ENCODE peak calls at places on chromosomes 3 and 15, in seven cellular contexts. Y, Z, E, N, S, L and C are unnamed samples.

GRCh38 chr3:152817400-152817799 is 17.5 kb upstream of the P2RY1 start:
- DNase-seq in Y (no peak), Z (no peak), E (no peak), N (no peak), S (no peak), L (no peak), C (no peak)

GRCh38 chr3:143152043-143152442 is 32.5 kb downstream of the CHST2 start:
- DNase-seq in Y (no peak), Z (no peak), E (no peak), N (no peak), S (no peak), L (no peak), C (no peak)

GRCh38 chr3:41888368-41889076 is 73.4 kb downstream of the ULK4 start:
- DNase-seq in Y (no peak), Z (no peak), E (no peak), N (no peak), S (no peak), L (no peak), C (no peak)

GRCh38 chr15:73822998-73823397 is 50.4 kb upstream of the TBC1D21 start:
- DNase-seq in Y (peak), Z (no peak), E (no peak), N (no peak), S (no peak), L (no peak), C (no peak)

GRCh38 chr3:15108082-15108545 is 9.2 kb upstream of the RBSN start:
- DNase-seq in Y (peak), Z (no peak), E (peak), N (peak), S (no peak), L (peak), C (no peak)

GRCh38 chr15:83200162-83200561 is 7.5 kb downstream of the HDGFL3 start:
- DNase-seq in Y (peak), Z (no peak), E (no peak), N (no peak), S (no peak), L (no peak), C (no peak)

GRCh38 chr3:126977821-126978220 is 5.1 kb upstream of the PLXNA1 start:
- DNase-seq in Y (no peak), Z (no peak), E (no peak), N (no peak), S (no peak), L (no peak), C (no peak)

GRCh38 chr3:101868534-101869464 is 19.5 kb downstream of the NFKBIZ start:
- DNase-seq in Y (peak), Z (peak), E (peak), N (no peak), S (peak), L (no peak), C (no peak)

GRCh38 chr3:71132995-71133730 is 450.4 kb downstream of the FOXP1 start:
- DNase-seq in Y (no peak), Z (no peak), E (no peak), N (no peak), S (no peak), L (no peak), C (no peak)

GRCh38 chr3:99960123-99960878 is 142.6 kb downstream of the CMSS1 start:
- DNase-seq in Y (no peak), Z (no peak), E (no peak), N (no peak), S (no peak), L (no peak), C (no peak)

GRCh38 chr3:189557824-189558223 is 73.4 kb upstream of the TP63 start:
- DNase-seq in Y (peak), Z (no peak), E (no peak), N (no peak), S (no peak), L (no peak), C (no peak)

GRCh38 chr3:154971341-154971740 is 108.8 kb upstream of the MME start:
- DNase-seq in Y (no peak), Z (no peak), E (no peak), N (no peak), S (no peak), L (no peak), C (no peak)

GRCh38 chr3:13667330-13667729 is 118.4 kb downstream of the FBLN2 start:
- DNase-seq in Y (no peak), Z (no peak), E (no peak), N (no peak), S (no peak), L (no peak), C (no peak)

GRCh38 chr15:74489518-74490338 is 28.8 kb upstream of the UBL7 start:
- DNase-seq in Y (peak), Z (no peak), E (peak), N (peak), S (peak), L (peak), C (no peak)

GRCh38 chr3:136336329-136337100 is 86.4 kb downstream of the PCCB start:
- DNase-seq in Y (peak), Z (no peak), E (no peak), N (no peak), S (no peak), L (no peak), C (no peak)

GRCh38 chr3:104629038-104629437 is 737.7 kb upstream of the ALCAM start:
- DNase-seq in Y (peak), Z (no peak), E (no peak), N (no peak), S (no peak), L (peak), C (no peak)

GRCh38 chr3:19881036-19881435 is 53.0 kb downstream of the EFHB start:
- DNase-seq in Y (no peak), Z (no peak), E (no peak), N (no peak), S (no peak), L (no peak), C (no peak)

GRCh38 chr3:102265720-102266119 is 169.1 kb upstream of the ZPLD1 start:
- DNase-seq in Y (peak), Z (no peak), E (no peak), N (no peak), S (no peak), L (no peak), C (no peak)

GRCh38 chr3:187403768-187404270 is 35.6 kb downstream of the RTP4 start:
- DNase-seq in Y (peak), Z (no peak), E (no peak), N (peak), S (peak), L (peak), C (no peak)

GRCh38 chr3:20037255-20037996 is 2.8 kb upstream of the KAT2B start:
- DNase-seq in Y (no peak), Z (no peak), E (no peak), N (no peak), S (no peak), L (no peak), C (no peak)

GRCh38 chr15:89141885-89142284 is 53.6 kb downstream of the ABHD2 start:
- DNase-seq in Y (peak), Z (no peak), E (no peak), N (no peak), S (no peak), L (no peak), C (no peak)
- H3K27ac ChIP-seq in Y (no peak), Z (peak), E (peak), N (no peak), S (no peak), L (no peak), C (peak)

GRCh38 chr3:2713923-2714322 is 396.3 kb downstream of the IL5RA start:
- DNase-seq in Y (no peak), Z (no peak), E (no peak), N (no peak), S (no peak), L (no peak), C (no peak)
- TF ChIP-seq CTCF in Y (peak), Z (no peak), E (peak), N (no peak), S (peak), L (no peak), C (no peak)

GRCh38 chr3:137770821-137771399 is 6.8 kb downstream of the SOX14 start:
- DNase-seq in Y (no peak), Z (no peak), E (no peak), N (no peak), S (no peak), L (no peak), C (no peak)
- H3K4me3 ChIP-seq in Y (no peak), Z (peak), E (peak), N (no peak), S (no peak), L (no peak), C (peak)

GRCh38 chr3:18024715-18025114 is 282.3 kb upstream of the TBC1D5 start:
- DNase-seq in Y (no peak), Z (no peak), E (no peak), N (no peak), S (no peak), L (no peak), C (no peak)

GRCh38 chr3:18018491-18019177 is 276.2 kb upstream of the TBC1D5 start:
- DNase-seq in Y (peak), Z (no peak), E (no peak), N (no peak), S (no peak), L (no peak), C (no peak)

GRCh38 chr3:18016366-18016765 is 273.9 kb upstream of the TBC1D5 start:
- DNase-seq in Y (no peak), Z (no peak), E (no peak), N (no peak), S (no peak), L (no peak), C (no peak)

DNA sequence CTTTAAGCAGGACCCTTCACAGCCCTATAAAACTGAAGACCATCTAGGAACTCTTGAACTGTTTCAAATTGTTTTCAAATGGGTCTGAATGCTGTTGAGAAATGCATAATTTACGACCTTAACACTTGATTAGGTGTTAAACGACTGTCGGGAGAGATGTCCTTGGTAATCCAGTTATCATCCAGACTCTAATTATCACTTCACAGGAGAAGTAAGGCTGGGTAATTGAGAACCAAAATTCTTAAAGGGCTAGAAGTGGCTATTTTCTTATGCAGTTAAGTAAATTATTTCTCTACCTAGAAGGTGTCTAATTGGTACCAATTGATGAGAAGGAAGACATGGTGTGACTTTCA is 276.7 kb upstream of the TBC1D5 start:
- DNase-seq in Y (no peak), Z (no peak), E (no peak), N (no peak), S (no peak), L (no peak), C (no peak)
- H3K27ac ChIP-seq in Y (no peak), Z (no peak), E (no peak), N (no peak), S (no peak), L (no peak), C (no peak)

GRCh38 chr15:91885714-91886265 is 32.3 kb downstream of the SLCO3A1 start:
- DNase-seq in Y (no peak), Z (no peak), E (no peak), N (no peak), S (no peak), L (no peak), C (no peak)
- TF ChIP-seq CTCF in Y (no peak), Z (no peak), E (no peak), N (no peak), S (peak), L (no peak), C (no peak)